ENCODE peak calls at places on chromosomes 2 and 18, in five cellular contexts. I, V, N, Q and K are unnamed samples.

GRCh38 chr2:7845332-7845731 is 836.5 kb upstream of the ID2 start:
- DNase-seq in N (peak), V (peak), I (no peak), Q (no peak), K (peak)

GRCh38 chr2:216107320-216107719 is 1.8 kb upstream of the XRCC5 start:
- DNase-seq in I (no peak), V (no peak), Q (no peak), N (no peak), K (no peak)

GRCh38 chr2:237866119-237866621 is 6.7 kb downstream of the RAMP1 start:
- DNase-seq in I (no peak), Q (no peak), N (peak), V (peak), K (no peak)

GRCh38 chr18:27778441-27778840 is 398.5 kb downstream of the CDH2 start:
- DNase-seq in I (peak), Q (no peak), N (peak), V (peak), K (no peak)

GRCh38 chr18:44198296-44199284 is 482.1 kb upstream of the SETBP1 start:
- DNase-seq in Q (no peak), V (no peak), I (no peak), N (no peak), K (no peak)

GRCh38 chr18:13239557-13239956 is 21.0 kb downstream of the LDLRAD4 start:
- DNase-seq in N (no peak), V (no peak), I (no peak), Q (no peak), K (no peak)

GRCh38 chr2:72129676-72130340 is 17.9 kb downstream of the CYP26B1 start:
- DNase-seq in Q (no peak), N (no peak), V (no peak), I (no peak), K (no peak)

GRCh38 chr2:128446866-128447537 is 128.3 kb upstream of the HS6ST1 start:
- DNase-seq in V (no peak), N (peak), I (no peak), Q (no peak), K (no peak)

GRCh38 chr2:120661551-120661950 is 74.1 kb upstream of the GLI2 start:
- DNase-seq in Q (no peak), V (no peak), N (no peak), I (no peak), K (peak)

GRCh38 chr2:8579686-8580085 is 102.2 kb upstream of the ID2 start:
- DNase-seq in Q (no peak), N (no peak), I (no peak), V (no peak), K (no peak)

GRCh38 chr2:4247796-4248195 is 544.4 kb downstream of the DCDC2C start:
- DNase-seq in Q (no peak), I (no peak), N (no peak), V (no peak), K (no peak)

GRCh38 chr2:215952860-215953637 is 60.3 kb downstream of the MREG start:
- DNase-seq in Q (no peak), N (no peak), V (no peak), I (no peak), K (no peak)

GRCh38 chr2:84786601-84787000 is 94.3 kb downstream of the TRABD2A start:
- DNase-seq in V (no peak), I (no peak), N (no peak), Q (no peak), K (no peak)

GRCh38 chr2:13227543-13227942 is 510.8 kb downstream of the TRIB2 start:
- DNase-seq in Q (no peak), I (no peak), V (no peak), N (no peak), K (no peak)

GRCh38 chr18:11324956-11325873 is 175.8 kb upstream of the PIEZO2 start:
- DNase-seq in N (peak), Q (peak), I (no peak), V (peak), K (no peak)

GRCh38 chr2:239378918-239379640 is 21.7 kb downstream of the HDAC4 start:
- DNase-seq in Q (no peak), V (no peak), I (no peak), N (no peak), K (no peak)

GRCh38 chr18:27213123-27213717 is 28.1 kb upstream of the CHST9 start:
- DNase-seq in V (no peak), I (no peak), Q (no peak), N (no peak), K (no peak)

GRCh38 chr2:29802976-29803375 is 118.4 kb downstream of the ALK start:
- DNase-seq in Q (no peak), N (no peak), I (no peak), V (no peak), K (no peak)

GRCh38 chr2:86772626-86773025 is 18.1 kb downstream of the CD8A start:
- DNase-seq in V (no peak), I (no peak), N (no peak), Q (no peak), K (no peak)

GRCh38 chr18:11392292-11392691 is 217.1 kb upstream of the SLC35G4 start:
- DNase-seq in I (peak), N (no peak), Q (no peak), V (peak), K (no peak)

GRCh38 chr2:3738454-3738853 is 35.1 kb downstream of the DCDC2C start:
- DNase-seq in V (peak), Q (no peak), I (peak), N (peak), K (peak)